ENCODE peak calls at places on chromosome 21, in five cellular contexts. One of them, this sample, is unnamed.

GRCh38 chr21:31557421-31557955 is 102.0 kb upstream of the SOD1 start:
- DNase-seq in aorta: peak; percentile 72
- DNase-seq in AG10803: no peak
- DNase-seq in ELR: no peak
- DNase-seq in type B pancreatic cell: peak; percentile 70
- DNase-seq in this sample: peak; percentile 56

GRCh38 chr21:38384675-38385074 is 113.6 kb downstream of the ERG start:
- DNase-seq in aorta: no peak
- DNase-seq in AG10803: no peak
- DNase-seq in ELR: no peak
- DNase-seq in type B pancreatic cell: no peak
- DNase-seq in this sample: no peak

GRCh38 chr21:15138475-15138874 is 73.7 kb upstream of the NRIP1 start:
- DNase-seq in aorta: no peak
- DNase-seq in AG10803: no peak
- DNase-seq in ELR: no peak
- DNase-seq in type B pancreatic cell: no peak
- DNase-seq in this sample: no peak

GRCh38 chr21:35840197-35840799 is 220.0 kb downstream of the SETD4 start:
- DNase-seq in aorta: no peak
- DNase-seq in AG10803: peak; percentile 90
- DNase-seq in ELR: peak; percentile 78
- DNase-seq in type B pancreatic cell: no peak
- DNase-seq in this sample: peak; percentile 55

GRCh38 chr21:34603710-34604057 is 11.2 kb downstream of the RCAN1 start:
- DNase-seq in aorta: no peak
- DNase-seq in AG10803: no peak
- DNase-seq in ELR: no peak
- DNase-seq in type B pancreatic cell: no peak
- DNase-seq in this sample: no peak

GRCh38 chr21:31366825-31367224 is 22.8 kb upstream of the TIAM1 start:
- DNase-seq in aorta: no peak
- DNase-seq in AG10803: peak; percentile 34
- DNase-seq in ELR: peak; percentile 80
- DNase-seq in type B pancreatic cell: no peak
- DNase-seq in this sample: no peak

GRCh38 chr21:33266050-33266783 is at the start of gene IL10RB:
- DNase-seq in aorta: peak; percentile 91
- DNase-seq in AG10803: peak; percentile 44
- DNase-seq in ELR: peak; percentile 68
- DNase-seq in type B pancreatic cell: peak; percentile 77
- DNase-seq in this sample: peak; percentile 83

GRCh38 chr21:34960672-34961071 is 88.4 kb downstream of the RUNX1 start:
- DNase-seq in aorta: no peak
- DNase-seq in AG10803: no peak
- DNase-seq in ELR: no peak
- DNase-seq in type B pancreatic cell: no peak
- DNase-seq in this sample: no peak

GRCh38 chr21:26572668-26573381 is at the start of gene CYYR1:
- DNase-seq in aorta: no peak
- DNase-seq in AG10803: peak; percentile 5
- DNase-seq in ELR: peak; percentile 1
- DNase-seq in type B pancreatic cell: peak; percentile 81
- DNase-seq in this sample: peak; percentile 46

GRCh38 chr21:29092102-29092959 is 18.9 kb upstream of the CCT8 start:
- DNase-seq in aorta: no peak
- DNase-seq in AG10803: peak; percentile 20
- DNase-seq in ELR: peak; percentile 58
- DNase-seq in type B pancreatic cell: no peak
- DNase-seq in this sample: peak; percentile 52

GRCh38 chr21:37435120-37435519 is 68.5 kb downstream of the DYRK1A start:
- DNase-seq in aorta: no peak
- DNase-seq in AG10803: peak; percentile 93
- DNase-seq in ELR: peak; percentile 70
- DNase-seq in type B pancreatic cell: no peak
- DNase-seq in this sample: no peak

GRCh38 chr21:15289896-15290841 is 225.4 kb upstream of the NRIP1 start:
- DNase-seq in aorta: no peak
- DNase-seq in AG10803: peak; percentile 16
- DNase-seq in ELR: no peak
- DNase-seq in type B pancreatic cell: peak; percentile 69
- DNase-seq in this sample: peak; percentile 52